ENCODE peak calls at places on chromosomes 4 and X, in eight cellular contexts. One of them, this sample, is unnamed.

GRCh38 chrX:128698528-128698927 is 646.3 kb upstream of the ACTRT1 start:
- DNase-seq in kidney glomerular epithelial cell: no peak
- DNase-seq in stimulated activated CD4-positive, alpha-beta T cell treated with anti-CD3 and anti-CD28 coated beads, Interleukin-12 subunit alpha, Interleukin-12 subunit beta, amount 100 ng/mL, for 24 hours: no peak
- DNase-seq in NCI-H446: peak
- DNase-seq in GM19239: no peak
- DNase-seq in AG08396: no peak
- DNase-seq in K562: no peak
- DNase-seq in activated naive CD4-positive, alpha-beta T cell: no peak
- DNase-seq in this sample: no peak

GRCh38 chrX:102934624-102935023 is 2.4 kb upstream of the RAB40AL start:
- DNase-seq in NCI-H446: peak
- DNase-seq in GM19239: no peak
- DNase-seq in stimulated activated CD4-positive, alpha-beta T cell treated with anti-CD3 and anti-CD28 coated beads, Interleukin-12 subunit alpha, Interleukin-12 subunit beta, amount 100 ng/mL, for 24 hours: peak
- DNase-seq in activated naive CD4-positive, alpha-beta T cell: peak
- DNase-seq in kidney glomerular epithelial cell: peak
- DNase-seq in K562: peak
- DNase-seq in AG08396: peak
- DNase-seq in this sample: peak

GRCh38 chr4:13535708-13536361 is 8.5 kb downstream of the NKX3-2 start:
- DNase-seq in AG08396: peak
- DNase-seq in K562: no peak
- DNase-seq in activated naive CD4-positive, alpha-beta T cell: no peak
- DNase-seq in GM19239: no peak
- DNase-seq in stimulated activated CD4-positive, alpha-beta T cell treated with anti-CD3 and anti-CD28 coated beads, Interleukin-12 subunit alpha, Interleukin-12 subunit beta, amount 100 ng/mL, for 24 hours: no peak
- DNase-seq in NCI-H446: no peak
- DNase-seq in kidney glomerular epithelial cell: no peak
- DNase-seq in this sample: no peak

GRCh38 chr4:151067316-151067715 is 32.1 kb upstream of the RPS3A start:
- DNase-seq in GM19239: no peak
- DNase-seq in NCI-H446: no peak
- DNase-seq in activated naive CD4-positive, alpha-beta T cell: no peak
- DNase-seq in stimulated activated CD4-positive, alpha-beta T cell treated with anti-CD3 and anti-CD28 coated beads, Interleukin-12 subunit alpha, Interleukin-12 subunit beta, amount 100 ng/mL, for 24 hours: no peak
- DNase-seq in kidney glomerular epithelial cell: no peak
- DNase-seq in AG08396: no peak
- DNase-seq in K562: no peak
- DNase-seq in this sample: no peak

GRCh38 chr4:73692284-73692683 is 48.1 kb upstream of the CXCL8 start:
- DNase-seq in GM19239: no peak
- DNase-seq in kidney glomerular epithelial cell: no peak
- DNase-seq in stimulated activated CD4-positive, alpha-beta T cell treated with anti-CD3 and anti-CD28 coated beads, Interleukin-12 subunit alpha, Interleukin-12 subunit beta, amount 100 ng/mL, for 24 hours: no peak
- DNase-seq in K562: no peak
- DNase-seq in NCI-H446: no peak
- DNase-seq in AG08396: no peak
- DNase-seq in activated naive CD4-positive, alpha-beta T cell: no peak
- DNase-seq in this sample: no peak

GRCh38 chr4:95165926-95166524 is 382.7 kb downstream of the UNC5C start:
- DNase-seq in NCI-H446: peak
- DNase-seq in AG08396: peak
- DNase-seq in activated naive CD4-positive, alpha-beta T cell: no peak
- DNase-seq in kidney glomerular epithelial cell: peak
- DNase-seq in K562: peak
- DNase-seq in GM19239: peak
- DNase-seq in stimulated activated CD4-positive, alpha-beta T cell treated with anti-CD3 and anti-CD28 coated beads, Interleukin-12 subunit alpha, Interleukin-12 subunit beta, amount 100 ng/mL, for 24 hours: no peak
- DNase-seq in this sample: peak

GRCh38 chrX:107728342-107729099 is 47.1 kb downstream of the TSC22D3 start:
- DNase-seq in stimulated activated CD4-positive, alpha-beta T cell treated with anti-CD3 and anti-CD28 coated beads, Interleukin-12 subunit alpha, Interleukin-12 subunit beta, amount 100 ng/mL, for 24 hours: no peak
- DNase-seq in kidney glomerular epithelial cell: no peak
- DNase-seq in K562: no peak
- DNase-seq in NCI-H446: peak
- DNase-seq in GM19239: no peak
- DNase-seq in activated naive CD4-positive, alpha-beta T cell: no peak
- DNase-seq in AG08396: no peak
- DNase-seq in this sample: no peak

GRCh38 chr4:105714071-105714521 is 5.5 kb downstream of the GSTCD start:
- DNase-seq in AG08396: no peak
- DNase-seq in stimulated activated CD4-positive, alpha-beta T cell treated with anti-CD3 and anti-CD28 coated beads, Interleukin-12 subunit alpha, Interleukin-12 subunit beta, amount 100 ng/mL, for 24 hours: no peak
- DNase-seq in GM19239: no peak
- DNase-seq in kidney glomerular epithelial cell: peak
- DNase-seq in K562: no peak
- DNase-seq in activated naive CD4-positive, alpha-beta T cell: no peak
- DNase-seq in NCI-H446: no peak
- DNase-seq in this sample: no peak

GRCh38 chr4:3780347-3781171 is 14.4 kb downstream of the ADRA2C start:
- DNase-seq in AG08396: no peak
- DNase-seq in activated naive CD4-positive, alpha-beta T cell: no peak
- DNase-seq in NCI-H446: no peak
- DNase-seq in kidney glomerular epithelial cell: no peak
- DNase-seq in GM19239: no peak
- DNase-seq in K562: peak
- DNase-seq in stimulated activated CD4-positive, alpha-beta T cell treated with anti-CD3 and anti-CD28 coated beads, Interleukin-12 subunit alpha, Interleukin-12 subunit beta, amount 100 ng/mL, for 24 hours: no peak
- DNase-seq in this sample: no peak

This sample was measured in GM12891.